ENCODE peak calls at places on chromosomes 13 and 19, in nine cellular contexts. Q, L, S, B, D, T, I, A and C are unnamed samples.

GRCh38 chr19:46021531-46022041 is 1.3 kb downstream of the PGLYRP1 start:
- DNase-seq in Q (no peak), L (no peak), S (no peak), B (no peak), D (no peak), T (peak), I (no peak), A (no peak), C (no peak)

GRCh38 chr19:50628146-50628545 is 11.5 kb downstream of the SYT3 start:
- DNase-seq in Q (no peak), L (no peak), S (no peak), B (no peak), D (no peak), T (no peak), I (no peak), A (no peak), C (no peak)

GRCh38 chr19:30076101-30076551 is 134.1 kb downstream of the URI1 start:
- DNase-seq in Q (no peak), L (no peak), S (no peak), B (no peak), D (no peak), T (peak), I (no peak), A (no peak), C (no peak)

GRCh38 chr19:57818378-57818777 is 3.7 kb upstream of the ZNF552 start:
- DNase-seq in Q (no peak), L (no peak), S (no peak), B (no peak), D (no peak), T (no peak), I (no peak), A (no peak), C (no peak)

GRCh38 chr13:40064723-40065122 is 409.3 kb downstream of the COG6 start:
- DNase-seq in Q (no peak), L (peak), S (no peak), B (no peak), D (no peak), T (no peak), I (peak), A (no peak), C (peak)

GRCh38 chr19:17376935-17377600 is at the start of gene PLVAP:
- DNase-seq in Q (no peak), L (no peak), S (no peak), B (no peak), D (no peak), T (no peak), I (no peak), A (peak), C (no peak)

GRCh38 chr19:53057904-53058579 is 13.5 kb downstream of the ERVV-2 start:
- DNase-seq in Q (no peak), L (no peak), S (peak), B (no peak), D (no peak), T (no peak), I (no peak), A (peak), C (no peak)

GRCh38 chr19:54062643-54063042 is 1.1 kb downstream of the VSTM1 start:
- DNase-seq in Q (no peak), L (no peak), S (no peak), B (no peak), D (no peak), T (peak), I (no peak), A (peak), C (no peak)

GRCh38 chr13:72174549-72174948 is 307.5 kb upstream of the DACH1 start:
- DNase-seq in Q (no peak), L (no peak), S (no peak), B (no peak), D (no peak), T (no peak), I (no peak), A (no peak), C (no peak)

GRCh38 chr19:29662604-29663404 is 2.5 kb upstream of the PLEKHF1 start:
- DNase-seq in Q (peak), L (no peak), S (peak), B (no peak), D (no peak), T (peak), I (peak), A (peak), C (peak)

GRCh38 chr19:14434157-14434501 is 1.0 kb downstream of the PKN1 start:
- DNase-seq in Q (no peak), L (no peak), S (no peak), B (no peak), D (no peak), T (no peak), I (no peak), A (no peak), C (no peak)

GRCh38 chr19:10104665-10105221 is 1.4 kb upstream of the PPAN start:
- DNase-seq in Q (no peak), L (no peak), S (no peak), B (no peak), D (peak), T (no peak), I (no peak), A (no peak), C (no peak)

GRCh38 chr19:56350416-56351045 is 35.9 kb upstream of the ZSCAN5A start:
- DNase-seq in Q (peak), L (peak), S (peak), B (peak), D (no peak), T (no peak), I (peak), A (no peak), C (no peak)

GRCh38 chr13:42574435-42575311 is 721 bp downstream of the TNFSF11 start:
- DNase-seq in Q (no peak), L (no peak), S (no peak), B (no peak), D (no peak), T (no peak), I (no peak), A (no peak), C (no peak)

GRCh38 chr13:59208405-59209195 is 955.1 kb downstream of the DIAPH3 start:
- DNase-seq in Q (no peak), L (no peak), S (no peak), B (no peak), D (no peak), T (no peak), I (no peak), A (no peak), C (no peak)

GRCh38 chr19:45075215-45076028 is 856 bp downstream of the ZNF296 start:
- DNase-seq in Q (no peak), L (no peak), S (peak), B (peak), D (no peak), T (peak), I (no peak), A (peak), C (no peak)

GRCh38 chr13:28297341-28297740 is 159.0 kb downstream of the PAN3 start:
- DNase-seq in Q (no peak), L (peak), S (no peak), B (no peak), D (no peak), T (no peak), I (peak), A (no peak), C (no peak)

GRCh38 chr19:11381535-11382369 is 2.4 kb downstream of the EPOR start:
- DNase-seq in Q (no peak), L (peak), S (peak), B (peak), D (peak), T (peak), I (peak), A (peak), C (no peak)

GRCh38 chr19:33376423-33376822 is 2.9 kb downstream of the CEBPG start:
- DNase-seq in Q (no peak), L (no peak), S (no peak), B (no peak), D (no peak), T (peak), I (peak), A (peak), C (peak)

GRCh38 chr19:7595466-7596133 is at the start of gene CAMSAP3:
- DNase-seq in Q (no peak), L (peak), S (peak), B (peak), D (no peak), T (no peak), I (no peak), A (no peak), C (no peak)
- H3K4me3 ChIP-seq in Q (no peak), L (peak), S (peak), B (peak), D (peak), T (no peak), I (no peak), A (peak), C (peak)

GRCh38 chr13:104949840-104950805 is 1585.3 kb downstream of the EFNB2 start:
- DNase-seq in Q (no peak), L (no peak), S (no peak), B (no peak), D (no peak), T (no peak), I (no peak), A (no peak), C (no peak)

GRCh38 chr13:104953588-104953987 is 1581.9 kb downstream of the EFNB2 start:
- DNase-seq in Q (no peak), L (no peak), S (no peak), B (no peak), D (no peak), T (no peak), I (no peak), A (no peak), C (no peak)

DNA sequence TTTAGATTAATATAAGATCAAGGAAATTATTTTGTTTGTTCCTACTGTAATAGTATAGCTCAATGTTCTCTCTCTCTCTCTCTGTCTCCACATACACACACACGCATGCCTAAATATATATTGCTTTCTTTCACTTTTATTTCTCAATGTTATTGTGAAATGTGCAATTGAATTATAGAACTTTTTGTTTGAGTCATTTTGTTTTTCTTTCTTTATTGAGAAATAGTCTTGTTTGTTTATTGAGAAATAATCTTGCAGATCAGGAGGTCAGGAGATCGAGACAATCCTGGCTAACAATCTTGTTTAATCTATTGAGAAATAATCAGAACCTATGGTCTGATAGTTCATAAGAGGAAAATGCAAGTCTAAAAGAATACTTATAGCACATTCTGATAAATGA is 1581.3 kb downstream of the EFNB2 start:
- DNase-seq in Q (no peak), L (no peak), S (no peak), B (no peak), D (no peak), T (no peak), I (no peak), A (no peak), C (no peak)
- TF ChIP-seq CTCF in Q (no peak), L (no peak), S (no peak), B (no peak), D (no peak), T (no peak), I (no peak), A (no peak), C (no peak)

GRCh38 chr13:53873558-53873957 is 844.9 kb downstream of the OLFM4 start:
- DNase-seq in Q (no peak), L (no peak), S (no peak), B (no peak), D (no peak), T (no peak), I (no peak), A (no peak), C (no peak)
- H3K27ac ChIP-seq in Q (no peak), L (no peak), S (no peak), B (no peak), D (no peak), T (no peak), I (no peak), A (no peak), C (no peak)

DNA sequence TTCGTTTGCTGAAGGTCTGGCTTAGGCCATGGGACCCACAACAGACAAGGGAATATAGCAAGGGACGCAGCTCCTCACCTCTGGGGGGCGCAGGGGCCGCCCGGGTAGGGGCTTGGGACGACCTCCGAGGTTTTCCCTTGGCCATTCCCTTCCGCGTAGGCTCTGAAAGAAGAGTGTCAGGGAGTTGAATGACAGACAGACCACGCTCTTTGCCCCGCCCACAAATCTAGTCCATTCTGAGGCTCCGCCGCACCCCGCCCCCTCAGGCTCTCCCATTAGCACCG is 11.4 kb upstream of the ZNF414 start:
- DNase-seq in Q (no peak), L (no peak), S (no peak), B (no peak), D (no peak), T (no peak), I (no peak), A (no peak), C (no peak)
- H3K4me3 ChIP-seq in Q (peak), L (peak), S (no peak), B (peak), D (no peak), T (peak), I (peak), A (peak), C (peak)

GRCh38 chr19:3224346-3225325 is at the start of gene CELF5:
- DNase-seq in Q (no peak), L (peak), S (peak), B (peak), D (peak), T (no peak), I (no peak), A (peak), C (no peak)
- TF ChIP-seq CTCF in Q (peak), L (no peak), S (no peak), B (no peak), D (peak), T (no peak), I (peak), A (peak), C (peak)

GRCh38 chr13:98279473-98280175 is 102.6 kb upstream of the RNF113B start:
- DNase-seq in Q (no peak), L (no peak), S (no peak), B (no peak), D (no peak), T (no peak), I (no peak), A (no peak), C (no peak)
- H3K27ac ChIP-seq in Q (no peak), L (peak), S (no peak), B (no peak), D (no peak), T (no peak), I (no peak), A (no peak), C (no peak)

DNA sequence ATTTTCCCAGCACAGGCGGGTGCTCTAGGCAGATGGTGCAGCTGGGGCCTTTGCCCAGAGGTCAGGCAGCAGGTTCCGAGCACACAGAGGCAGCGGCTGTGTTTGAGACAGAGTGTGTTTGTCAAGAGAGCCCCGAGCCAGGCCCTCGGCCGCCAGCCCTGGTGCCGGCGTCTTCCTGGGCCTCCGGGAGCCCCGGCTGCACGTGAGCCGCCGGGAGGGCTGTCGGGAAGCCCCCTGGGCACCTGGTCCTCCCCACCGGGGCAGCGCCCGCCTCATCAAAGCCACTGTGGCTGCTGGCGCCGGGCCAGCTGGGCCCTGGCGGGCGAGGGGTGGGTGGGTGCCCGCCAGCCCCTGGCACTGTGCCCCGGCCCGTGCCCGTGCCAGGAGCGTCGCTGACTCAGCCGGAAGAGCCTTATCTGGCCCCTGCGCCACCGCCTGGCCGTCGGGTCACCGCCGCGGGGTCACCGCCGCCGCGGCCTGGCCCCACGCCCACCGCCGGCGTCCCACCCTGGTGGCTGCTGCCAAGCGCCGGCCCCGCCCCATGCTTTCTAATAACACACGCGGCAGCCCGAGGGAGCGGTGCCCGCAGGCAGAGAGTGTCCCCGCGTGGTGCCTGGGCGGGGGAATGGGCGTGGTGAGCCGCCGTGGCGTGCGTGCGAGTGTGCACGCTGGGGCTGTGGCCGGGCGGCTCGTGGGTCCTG is 14.9 kb downstream of the ARID3A start:
- DNase-seq in Q (peak), L (peak), S (no peak), B (no peak), D (peak), T (peak), I (no peak), A (peak), C (peak)
- H3K4me3 ChIP-seq in Q (no peak), L (peak), S (no peak), B (no peak), D (peak), T (peak), I (no peak), A (peak), C (peak)

DNA sequence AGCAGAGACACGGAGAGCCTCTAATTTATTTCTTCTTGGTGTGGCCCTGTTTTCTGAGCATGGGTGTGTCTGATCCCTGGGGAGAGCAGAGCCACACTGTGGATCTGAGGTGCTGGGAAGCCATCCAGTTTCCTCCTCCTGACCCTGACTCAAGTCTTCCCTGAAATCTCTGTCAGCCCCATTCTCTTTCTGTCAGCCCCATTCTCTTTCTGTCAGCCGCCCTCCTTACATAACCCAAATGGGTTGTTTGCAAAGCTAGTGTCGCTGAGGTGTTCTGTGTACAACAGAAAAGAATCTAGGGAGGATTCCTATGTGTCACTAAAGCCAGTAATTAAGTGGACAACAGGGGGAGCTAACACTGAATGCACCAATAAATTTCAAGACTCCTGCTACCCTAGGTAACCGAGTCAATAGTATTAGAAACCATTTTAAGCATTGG is 50.2 kb downstream of the LRCH1 start:
- DNase-seq in Q (no peak), L (no peak), S (no peak), B (no peak), D (no peak), T (no peak), I (no peak), A (no peak), C (no peak)
- TF ChIP-seq CTCF in Q (peak), L (peak), S (peak), B (peak), D (no peak), T (no peak), I (peak), A (peak), C (no peak)